ENCODE peak calls at places on chromosomes 11 and 22, in five cellular contexts. L, U, F, D and G are unnamed samples.

GRCh38 chr11:126917531-126918204 is 82.9 kb downstream of the KIRREL3 start:
- DNase-seq in L (peak), F (no peak), U (no peak), D (no peak), G (no peak)

GRCh38 chr11:30016588-30017363 is at the start of gene KCNA4:
- DNase-seq in F (no peak), L (no peak), U (peak), D (no peak), G (peak)

GRCh38 chr11:132493786-132494185 is 1038.5 kb downstream of the OPCML start:
- DNase-seq in U (no peak), L (no peak), D (no peak), F (no peak), G (no peak)

GRCh38 chr11:65780770-65781151 is at the start of gene AP5B1:
- DNase-seq in U (peak), D (peak), F (peak), L (no peak), G (peak)

GRCh38 chr11:72263363-72263762 is 19.4 kb upstream of the PHOX2A start:
- DNase-seq in D (no peak), F (no peak), U (no peak), L (peak), G (no peak)

GRCh38 chr11:10893713-10894112 is 35.9 kb upstream of the ZBED5 start:
- DNase-seq in U (no peak), F (no peak), L (peak), D (no peak), G (no peak)

GRCh38 chr11:120215634-120216033 is 4.8 kb downstream of the OAF start:
- DNase-seq in L (peak), D (no peak), F (peak), U (peak), G (no peak)

GRCh38 chr22:44634426-44635321 is 67.3 kb upstream of the PRR5 start:
- DNase-seq in D (no peak), L (no peak), U (no peak), F (no peak), G (no peak)

GRCh38 chr22:45629469-45630089 is 42.1 kb upstream of the ATXN10 start:
- DNase-seq in U (no peak), L (no peak), F (no peak), D (no peak), G (no peak)

GRCh38 chr11:63847363-63847762 is 8.5 kb downstream of the MARK2 start:
- DNase-seq in D (no peak), L (no peak), F (no peak), U (no peak), G (no peak)

GRCh38 chr11:119340335-119341221 is at the start of gene C1QTNF5:
- DNase-seq in F (peak), L (no peak), D (no peak), U (peak), G (no peak)

GRCh38 chr11:34339149-34340064 is 18.4 kb downstream of the ABTB2 start:
- DNase-seq in D (no peak), U (no peak), F (no peak), L (no peak), G (no peak)

GRCh38 chr11:130522284-130522961 is 74.0 kb downstream of the ADAMTS15 start:
- DNase-seq in D (no peak), L (peak), U (peak), F (peak), G (peak)

GRCh38 chr22:35627267-35628041 is 10.3 kb upstream of the MB start:
- DNase-seq in U (peak), D (peak), F (peak), L (peak), G (no peak)

GRCh38 chr11:8168485-8169257 is at the start of gene RIC3:
- DNase-seq in L (no peak), U (peak), D (no peak), F (peak), G (no peak)

GRCh38 chr11:59283825-59284772 is 71.4 kb upstream of the MPEG1 start:
- DNase-seq in U (peak), D (peak), L (peak), F (no peak), G (no peak)

GRCh38 chr22:38882480-38882879 is 10.5 kb upstream of the CBX6 start:
- DNase-seq in U (no peak), L (no peak), F (peak), D (no peak), G (no peak)

GRCh38 chr11:8288824-8289223 is 25.1 kb upstream of the LMO1 start:
- DNase-seq in F (no peak), D (no peak), L (no peak), U (no peak), G (peak)

GRCh38 chr11:103798456-103798855 is 238.0 kb upstream of the DDI1 start:
- DNase-seq in U (no peak), F (no peak), D (no peak), L (no peak), G (no peak)

GRCh38 chr11:73141309-73142127 is 600 bp downstream of the FCHSD2 start:
- DNase-seq in L (peak), F (peak), D (peak), U (peak), G (peak)

GRCh38 chr11:64250406-64250874 is 890 bp upstream of the PLCB3 start:
- DNase-seq in F (no peak), L (no peak), D (no peak), U (no peak), G (no peak)

GRCh38 chr11:126951465-126951864 is 49.1 kb downstream of the KIRREL3 start:
- DNase-seq in L (no peak), U (no peak), D (no peak), F (no peak), G (no peak)

GRCh38 chr11:638616-639323 is 1.7 kb downstream of the DRD4 start:
- DNase-seq in U (no peak), D (no peak), L (peak), F (no peak), G (no peak)

GRCh38 chr11:122690292-122690691 is 34.8 kb downstream of the UBASH3B start:
- DNase-seq in D (no peak), U (no peak), F (no peak), L (no peak), G (no peak)

GRCh38 chr11:47837292-47837691 is 10.9 kb downstream of the NUP160 start:
- DNase-seq in F (no peak), L (no peak), D (no peak), U (no peak), G (no peak)

GRCh38 chr22:41036924-41037323 is 55.5 kb upstream of the EP300 start:
- DNase-seq in L (no peak), D (no peak), F (no peak), U (no peak), G (no peak)

GRCh38 chr11:61021661-61022212 is 50.3 kb downstream of the CD6 start:
- DNase-seq in U (no peak), L (no peak), F (no peak), D (peak), G (no peak)

GRCh38 chr22:19375435-19375834 is 56.1 kb downstream of the HIRA start:
- DNase-seq in D (no peak), U (no peak), F (no peak), L (no peak), G (no peak)

GRCh38 chr11:64224151-64224890 is 1.7 kb downstream of the TRPT1 start:
- DNase-seq in F (peak), D (no peak), L (no peak), U (no peak), G (no peak)

GRCh38 chr11:11344045-11344444 is 9.0 kb downstream of the CSNK2A3 start:
- DNase-seq in L (no peak), U (no peak), D (no peak), F (no peak), G (no peak)

GRCh38 chr11:94545641-94546470 is 2.1 kb downstream of the FUT4 start:
- DNase-seq in L (no peak), F (no peak), U (no peak), D (no peak), G (no peak)

GRCh38 chr11:89625171-89625570 is 84.9 kb upstream of the TRIM77 start:
- DNase-seq in F (no peak), D (no peak), U (no peak), L (no peak), G (no peak)

GRCh38 chr22:35034963-35035362 is 31.0 kb upstream of the ISX start:
- DNase-seq in F (no peak), D (no peak), U (no peak), L (no peak), G (no peak)

GRCh38 chr11:128796275-128796674 is 70.8 kb downstream of the KCNJ1 start:
- DNase-seq in U (no peak), D (no peak), L (peak), F (no peak), G (no peak)
- TF ChIP-seq CTCF in U (no peak), D (no peak), L (no peak), F (no peak), G (no peak)

DNA sequence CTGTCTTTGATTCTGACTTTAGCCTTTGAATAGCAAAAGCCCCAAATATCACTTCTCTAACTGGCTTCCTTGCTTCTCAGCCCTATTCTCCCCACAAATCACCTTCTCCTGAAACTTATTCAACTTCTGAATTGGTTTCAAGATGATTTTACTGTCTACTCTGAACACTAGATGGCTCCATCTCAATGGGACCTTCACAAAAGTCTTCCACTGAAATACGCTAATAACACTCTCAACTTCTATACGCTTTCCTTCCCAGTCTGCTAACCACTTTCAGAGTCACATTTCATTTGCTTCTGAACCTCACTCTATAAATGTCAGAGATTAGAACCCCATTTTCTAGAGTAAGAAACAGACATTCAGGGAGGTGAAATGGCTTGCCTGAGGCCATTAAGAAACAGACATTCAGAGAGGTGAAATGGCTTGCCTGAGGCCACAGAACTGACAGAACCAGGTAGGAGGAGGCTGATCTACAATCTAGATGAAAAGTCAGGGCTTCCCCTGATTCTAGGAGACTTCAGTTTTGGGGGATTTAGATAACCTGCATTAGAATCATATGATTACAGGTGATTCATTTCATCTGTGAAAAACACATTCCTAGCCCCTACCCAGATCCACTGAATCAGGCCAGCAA is 20.6 kb downstream of the MORC2 start:
- DNase-seq in U (peak), L (peak), D (peak), F (no peak), G (no peak)
- TF ChIP-seq CTCF in U (peak), L (peak), D (peak), F (peak), G (no peak)

DNA sequence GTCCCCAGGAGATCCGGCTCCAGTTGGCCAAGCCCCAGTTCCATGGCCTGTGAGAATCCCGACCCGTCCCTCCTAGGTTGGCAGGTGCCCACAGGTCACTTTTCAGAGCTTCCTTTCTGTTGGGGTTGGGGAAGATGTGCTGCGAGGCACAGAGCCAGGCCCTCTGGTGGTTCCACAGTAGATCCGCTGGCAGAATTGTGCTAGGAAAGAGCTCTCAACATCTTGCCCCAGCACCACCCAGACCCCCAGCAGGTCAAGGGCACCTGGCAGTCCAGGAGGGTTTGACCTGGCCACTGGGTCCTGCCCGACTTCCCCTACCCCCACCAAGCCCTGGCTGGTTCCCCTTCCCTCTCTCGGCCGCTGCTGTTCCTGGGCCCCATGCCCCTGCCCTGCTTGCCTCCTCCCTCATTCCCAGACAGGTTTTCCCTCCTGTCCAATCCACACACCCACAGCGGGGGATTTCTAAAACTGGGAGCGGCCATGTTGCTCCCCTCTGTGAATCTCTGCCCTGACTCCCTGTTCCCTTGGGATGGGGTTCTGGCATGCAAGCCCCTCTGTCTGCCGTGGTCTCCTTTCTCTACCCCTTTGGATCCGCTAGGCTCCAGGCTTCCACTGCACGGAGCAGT is 26.2 kb upstream of the GCAT start:
- DNase-seq in U (no peak), D (peak), L (no peak), F (peak), G (no peak)
- TF ChIP-seq CTCF in U (no peak), D (peak), L (peak), F (no peak), G (no peak)

GRCh38 chr11:27211370-27212127 is 151.5 kb downstream of the CCDC34 start:
- DNase-seq in L (no peak), D (no peak), F (no peak), U (no peak), G (no peak)
- TF ChIP-seq CTCF in L (peak), D (peak), F (no peak), U (no peak), G (peak)

GRCh38 chr11:32279672-32280071 is 155.7 kb downstream of the WT1 start:
- DNase-seq in D (no peak), L (no peak), F (no peak), U (no peak), G (no peak)
- TF ChIP-seq CTCF in D (no peak), L (peak), F (no peak), U (no peak), G (no peak)

DNA sequence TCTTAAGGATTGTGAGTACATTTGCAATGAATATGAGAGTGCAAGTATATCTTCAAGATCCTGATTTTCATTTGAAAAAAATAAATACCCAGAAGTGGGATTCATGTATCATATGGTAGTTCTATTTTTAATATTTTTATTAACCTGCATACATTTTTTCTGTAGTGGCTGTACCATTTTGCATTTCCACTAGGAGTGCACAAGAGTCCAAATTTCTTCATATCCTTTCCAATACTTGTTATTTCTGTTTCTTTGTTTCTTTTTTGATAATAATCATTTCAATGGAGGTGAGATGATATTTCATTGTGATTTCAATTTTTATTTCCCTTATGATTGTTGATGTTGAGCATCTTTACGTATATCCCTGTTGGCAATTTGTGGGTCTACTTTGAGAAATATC is 759.8 kb upstream of the CNTN5 start:
- DNase-seq in F (no peak), L (no peak), U (no peak), D (no peak), G (no peak)
- TF ChIP-seq CTCF in F (no peak), L (no peak), U (no peak), D (peak), G (peak)

GRCh38 chr11:67254768-67255167 is 11.5 kb upstream of the GRK2 start:
- DNase-seq in D (no peak), F (no peak), U (no peak), L (no peak), G (no peak)

GRCh38 chr11:67250059-67251043 is 15.9 kb upstream of the GRK2 start:
- DNase-seq in L (no peak), F (no peak), D (no peak), U (no peak), G (no peak)

GRCh38 chr11:67253872-67254624 is 12.2 kb upstream of the GRK2 start:
- DNase-seq in F (no peak), L (no peak), U (no peak), D (no peak), G (no peak)

GRCh38 chr11:67251841-67252240 is 14.4 kb upstream of the GRK2 start:
- DNase-seq in F (no peak), L (no peak), D (no peak), U (no peak), G (no peak)

GRCh38 chr11:67252831-67253239 is 13.4 kb upstream of the GRK2 start:
- DNase-seq in D (peak), L (peak), U (peak), F (no peak), G (no peak)
- TF ChIP-seq CTCF in D (peak), L (peak), U (no peak), F (no peak), G (no peak)

DNA sequence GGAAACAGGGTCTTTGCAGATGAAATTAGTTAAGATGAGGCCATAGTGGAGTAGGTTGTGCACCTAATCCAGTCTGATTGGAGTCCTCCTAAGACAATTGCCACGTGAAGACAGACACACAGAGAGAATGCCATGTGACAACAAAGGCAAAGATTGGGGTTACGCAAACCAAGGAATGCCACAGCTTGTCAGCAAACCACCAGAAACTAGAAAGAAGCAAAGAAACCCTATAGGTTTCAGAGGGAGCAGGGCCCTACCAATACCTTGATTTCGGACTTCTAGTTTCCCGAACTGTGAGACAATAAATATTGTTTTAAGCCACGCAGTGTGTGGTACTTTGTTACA is 8.2 kb upstream of the LAYN start:
- DNase-seq in D (no peak), L (no peak), F (no peak), U (no peak), G (no peak)
- TF ChIP-seq CTCF in D (no peak), L (no peak), F (no peak), U (no peak), G (no peak)

GRCh38 chr11:12888525-12889158 is 120.5 kb upstream of the RASSF10 start:
- DNase-seq in D (peak), U (peak), F (peak), L (peak), G (peak)
- TF ChIP-seq CTCF in D (peak), U (peak), F (peak), L (peak), G (peak)

GRCh38 chr22:27488456-27489224 is 312.9 kb downstream of the MN1 start:
- DNase-seq in F (no peak), U (no peak), D (no peak), L (peak), G (no peak)

GRCh38 chr22:27489265-27489675 is 312.3 kb downstream of the MN1 start:
- DNase-seq in U (no peak), D (no peak), L (peak), F (no peak), G (no peak)

GRCh38 chr22:27490080-27490479 is 311.5 kb downstream of the MN1 start:
- DNase-seq in U (no peak), L (no peak), F (no peak), D (no peak), G (no peak)

GRCh38 chr22:27485842-27486241 is 315.7 kb downstream of the MN1 start:
- DNase-seq in F (no peak), L (no peak), D (no peak), U (no peak), G (no peak)

DNA sequence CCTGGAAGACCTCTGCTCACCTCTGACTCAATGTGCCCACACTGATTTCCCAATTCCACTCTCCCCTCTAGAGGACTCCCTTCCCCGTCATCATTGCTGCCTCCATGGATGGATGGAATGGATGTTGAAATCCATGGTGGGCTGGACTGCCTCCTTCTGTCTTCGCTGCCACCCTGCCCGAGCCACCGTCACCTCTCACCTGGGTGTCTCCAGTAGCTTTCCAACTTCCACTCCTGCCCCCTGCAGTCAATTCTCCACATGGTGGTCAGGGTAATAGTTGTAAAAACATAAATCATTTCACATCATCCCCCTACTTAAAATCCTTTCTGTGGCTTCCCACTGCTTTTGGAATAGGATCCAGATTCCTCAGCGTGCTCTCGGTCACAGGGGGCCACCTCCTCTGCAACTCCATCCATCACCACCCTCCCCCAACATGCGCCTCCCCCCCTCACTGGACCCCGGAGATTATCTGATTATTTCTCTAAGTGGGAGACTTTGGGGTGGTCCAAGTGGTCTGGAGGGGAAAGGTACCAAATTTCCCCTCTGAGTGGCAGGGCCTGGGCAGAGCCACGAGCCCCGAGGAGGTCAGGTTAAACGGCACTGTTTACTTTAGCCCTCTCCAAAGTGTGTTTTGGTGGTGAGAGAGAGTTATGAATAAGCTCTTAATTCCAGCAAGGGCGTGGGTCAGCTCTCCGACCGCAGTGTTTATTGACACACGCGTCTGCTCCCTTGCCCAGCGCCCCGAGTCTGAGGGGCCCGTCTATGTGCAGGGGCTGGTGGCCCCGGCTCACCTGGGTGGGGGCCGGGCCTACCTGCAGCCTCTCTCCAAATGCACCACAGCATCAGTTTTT is 313.7 kb downstream of the MN1 start:
- DNase-seq in D (no peak), L (peak), U (no peak), F (no peak), G (no peak)
- TF ChIP-seq CTCF in D (no peak), L (peak), U (no peak), F (no peak), G (no peak)